ENCODE peak calls at places on chromosomes 13 and 19, in five cellular contexts. P is SK-N-SH, N is H1, Q is K562, R is GM12878. C is an unnamed sample.

GRCh38 chr13:89968468-89968867 is 1379.0 kb upstream of the MIR17HG start:
- DNase-seq in R (no peak), P (no peak), Q (no peak), N (no peak), C (no peak)

GRCh38 chr13:46350003-46350402 is 37.0 kb downstream of the RUBCNL start:
- DNase-seq in R (no peak), Q (no peak), P (no peak), N (no peak), C (no peak)

GRCh38 chr19:15934332-15935078 is at the start of gene CYP4F11:
- DNase-seq in Q (no peak), R (no peak), N (no peak), P (no peak), C (peak)

GRCh38 chr13:19618925-19619324 is 14.5 kb upstream of the MPHOSPH8 start:
- DNase-seq in R (no peak), Q (peak), N (peak), P (peak), C (peak)

GRCh38 chr13:42066542-42066941 is 18.1 kb downstream of the DGKH start:
- DNase-seq in Q (no peak), R (no peak), N (no peak), P (no peak), C (no peak)

GRCh38 chr13:64928704-64929499 is 2301.2 kb downstream of the PCDH9 start:
- DNase-seq in N (no peak), P (no peak), Q (no peak), R (no peak), C (peak)

GRCh38 chr13:39106216-39106995 is 68.2 kb downstream of the NHLRC3 start:
- DNase-seq in N (no peak), Q (no peak), R (no peak), P (no peak), C (no peak)

GRCh38 chr13:109859216-109859835 is 72.9 kb upstream of the IRS2 start:
- DNase-seq in P (no peak), R (no peak), N (no peak), Q (no peak), C (no peak)

GRCh38 chr19:33193864-33194362 is at the start of gene LRP3:
- DNase-seq in Q (peak), R (no peak), N (no peak), P (peak), C (peak)

GRCh38 chr13:102236830-102237621 is 164.8 kb downstream of the FGF14 start:
- DNase-seq in P (no peak), R (no peak), N (no peak), Q (no peak), C (no peak)

GRCh38 chr19:13150919-13151604 is 851 bp downstream of the IER2 start:
- DNase-seq in R (no peak), P (no peak), Q (peak), N (peak), C (no peak)

GRCh38 chr13:112032186-112032835 is 34.6 kb upstream of the SOX1 start:
- DNase-seq in N (no peak), P (no peak), Q (no peak), R (no peak), C (no peak)

GRCh38 chr19:35264281-35265125 is 4.3 kb upstream of the USF2 start:
- DNase-seq in P (no peak), R (no peak), Q (no peak), N (no peak), C (no peak)

GRCh38 chr13:96766311-96766710 is 228.0 kb downstream of the OXGR1 start:
- DNase-seq in Q (no peak), R (no peak), P (no peak), N (no peak), C (no peak)

GRCh38 chr19:32308436-32309077 is 36.9 kb upstream of the ZNF507 start:
- DNase-seq in Q (no peak), N (no peak), P (no peak), R (no peak), C (no peak)

GRCh38 chr19:11286312-11286974 is 9.5 kb upstream of the TSPAN16 start:
- DNase-seq in R (no peak), Q (no peak), N (no peak), P (no peak), C (no peak)

GRCh38 chr13:113299951-113300350 is 2.9 kb downstream of the LAMP1 start:
- DNase-seq in R (peak), P (no peak), Q (no peak), N (no peak), C (no peak)

GRCh38 chr13:92483894-92484293 is 742.7 kb upstream of the GPC6 start:
- DNase-seq in R (no peak), Q (no peak), N (no peak), P (no peak), C (no peak)

GRCh38 chr19:51462681-51463080 is 4.4 kb upstream of the SIGLEC8 start:
- DNase-seq in N (no peak), R (no peak), P (no peak), Q (no peak), C (no peak)

GRCh38 chr19:1627194-1627593 is 21.9 kb upstream of the UQCR11 start:
- DNase-seq in N (no peak), Q (no peak), R (no peak), P (no peak), C (no peak)
- TF ChIP-seq USF2 in N (no peak), Q (no peak), R (no peak), P (no peak), C (no peak)

GRCh38 chr19:10045371-10045770 is 32.1 kb downstream of the RDH8 start:
- DNase-seq in N (no peak), R (no peak), P (no peak), Q (no peak), C (no peak)

GRCh38 chr19:10044390-10044789 is 31.1 kb downstream of the RDH8 start:
- DNase-seq in Q (peak), P (no peak), R (no peak), N (no peak), C (peak)

GRCh38 chr19:10052602-10053360 is 33.3 kb upstream of the SHFL start:
- DNase-seq in P (no peak), N (no peak), R (no peak), Q (no peak), C (no peak)

DNA sequence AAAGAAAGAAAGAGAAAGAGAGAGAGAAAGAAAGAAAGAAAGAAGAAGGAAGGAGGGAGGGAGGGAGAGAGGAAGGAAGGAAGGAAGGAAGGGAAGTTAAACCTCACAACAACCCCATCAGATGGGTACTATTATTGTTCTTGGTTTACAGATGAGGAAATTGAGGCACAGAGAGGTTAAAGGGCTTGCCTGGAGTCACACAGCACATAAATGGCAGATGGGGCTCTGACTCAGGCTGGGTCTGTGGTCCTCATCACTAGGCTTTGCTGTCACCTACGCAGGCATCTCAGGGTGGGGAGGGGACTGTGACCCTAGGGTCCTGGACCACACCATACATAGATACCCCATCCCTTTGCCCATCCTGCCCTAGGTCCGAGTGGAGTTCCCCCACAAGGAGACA is 36.3 kb downstream of the RDH8 start:
- DNase-seq in R (no peak), N (no peak), P (no peak), Q (no peak), C (no peak)
- H3K27ac ChIP-seq in R (no peak), N (no peak), P (no peak), Q (no peak), C (no peak)

GRCh38 chr19:29477831-29478577 is 47.8 kb upstream of the VSTM2B start:
- DNase-seq in R (no peak), Q (no peak), N (peak), P (no peak), C (no peak)
- TF ChIP-seq MAX in R (no peak), Q (no peak), N (no peak), P (no peak), C (no peak)

DNA sequence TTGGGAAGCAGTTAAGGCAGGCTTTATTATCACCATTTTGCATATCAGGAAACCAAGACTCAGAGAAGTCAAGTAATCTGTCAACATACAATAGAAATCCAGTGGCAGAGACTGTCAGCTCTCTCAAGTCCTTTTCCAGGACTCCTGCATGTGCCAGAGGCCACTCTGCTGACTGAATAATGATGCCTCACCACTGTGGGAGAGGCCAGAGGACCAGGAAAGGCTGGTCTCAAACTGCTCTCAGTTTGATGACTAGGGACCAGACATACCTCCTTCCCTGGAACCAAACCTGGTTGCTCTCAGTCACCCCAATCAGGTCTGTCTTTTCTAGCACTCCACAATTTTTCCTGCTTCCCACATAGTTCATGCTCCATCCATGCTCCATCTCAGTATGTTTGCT is 8.0 kb downstream of the RNASEH2B start:
- DNase-seq in R (no peak), Q (no peak), P (no peak), N (no peak), C (no peak)
- TF ChIP-seq USF2 in R (no peak), Q (no peak), P (no peak), N (no peak), C (no peak)